ENCODE peak calls at places on chromosome 4, in five cellular contexts. I is osteocyte; E is stimulated activated CD8-positive, alpha-beta memory T cell treated with anti-CD3 and anti-CD28 coated beads, Interleukin-2, amount 100 ng/mL, for 1 hour; K is globus pallidus; J is activated CD4-positive, alpha-beta T cell treated with anti-CD3 and anti-CD28 coated beads, Interleukin-2, amount 50 U/mL, for 24 hours. N is an unnamed sample.

GRCh38 chr4:53734584-53735363 is 143.5 kb upstream of the LNX1 start:
- DNase-seq in I (no peak), E (no peak), K (no peak), J (no peak), N (no peak)

GRCh38 chr4:16204505-16204904 is 21.8 kb downstream of the TAPT1 start:
- DNase-seq in I (no peak), E (no peak), K (no peak), J (no peak), N (no peak)

GRCh38 chr4:150976478-150977118 is 38.5 kb downstream of the LRBA start:
- DNase-seq in I (no peak), E (no peak), K (no peak), J (no peak), N (no peak)

GRCh38 chr4:29151584-29151983 is 1568.6 kb upstream of the PCDH7 start:
- DNase-seq in I (no peak), E (no peak), K (no peak), J (no peak), N (no peak)

GRCh38 chr4:142850478-142850877 is 4.4 kb upstream of the INPP4B start:
- DNase-seq in I (no peak), E (no peak), K (no peak), J (no peak), N (no peak)

GRCh38 chr4:40121515-40121914 is 64.9 kb downstream of the N4BP2 start:
- DNase-seq in I (no peak), E (no peak), K (peak), J (no peak), N (no peak)

GRCh38 chr4:23455482-23455881 is 434.4 kb downstream of the PPARGC1A start:
- DNase-seq in I (no peak), E (no peak), K (no peak), J (no peak), N (no peak)

GRCh38 chr4:162683659-162684370 is 482.9 kb downstream of the NAF1 start:
- DNase-seq in I (no peak), E (no peak), K (no peak), J (no peak), N (no peak)

GRCh38 chr4:53508446-53508845 is 82.8 kb downstream of the LNX1 start:
- DNase-seq in I (no peak), E (no peak), K (no peak), J (no peak), N (no peak)

GRCh38 chr4:173287486-173287885 is 46.7 kb downstream of the HMGB2 start:
- DNase-seq in I (no peak), E (no peak), K (no peak), J (no peak), N (no peak)

GRCh38 chr4:146061610-146062324 is 113.8 kb upstream of the LSM6 start:
- DNase-seq in I (no peak), E (no peak), K (no peak), J (no peak), N (no peak)

GRCh38 chr4:159705334-159705733 is 602.5 kb downstream of the RAPGEF2 start:
- DNase-seq in I (no peak), E (no peak), K (no peak), J (no peak), N (no peak)

GRCh38 chr4:189912170-189912569 is 28.5 kb upstream of the FRG1 start:
- DNase-seq in I (no peak), E (no peak), K (no peak), J (no peak), N (no peak)

GRCh38 chr4:86099348-86099747 is 260.5 kb downstream of the MAPK10 start:
- DNase-seq in I (no peak), E (no peak), K (no peak), J (no peak), N (no peak)

GRCh38 chr4:71941001-71941400 is 90.8 kb upstream of the NPFFR2 start:
- DNase-seq in I (no peak), E (no peak), K (peak), J (no peak), N (no peak)

GRCh38 chr4:1043658-1044468 is 32.4 kb downstream of the FGFRL1 start:
- DNase-seq in I (peak), E (no peak), K (peak), J (no peak), N (peak)

GRCh38 chr4:142352682-142353081 is 493.4 kb downstream of the INPP4B start:
- DNase-seq in I (no peak), E (no peak), K (no peak), J (no peak), N (no peak)

GRCh38 chr4:182768821-182769220 is 148.4 kb downstream of the DCTD start:
- DNase-seq in I (no peak), E (no peak), K (no peak), J (no peak), N (no peak)

GRCh38 chr4:185112104-185112503 is 31.0 kb upstream of the SLC25A4 start:
- DNase-seq in I (no peak), E (no peak), K (no peak), J (no peak), N (no peak)

GRCh38 chr4:185640809-185641675 is 105.7 kb upstream of the PDLIM3 start:
- DNase-seq in I (no peak), E (no peak), K (peak), J (no peak), N (no peak)

GRCh38 chr4:167524091-167524490 is 289.8 kb upstream of the SPOCK3 start:
- DNase-seq in I (no peak), E (no peak), K (no peak), J (no peak), N (no peak)

GRCh38 chr4:156805696-156806095 is 165.9 kb downstream of the PDGFC start:
- DNase-seq in I (no peak), E (no peak), K (no peak), J (no peak), N (no peak)

GRCh38 chr4:53605783-53606182 is 14.5 kb upstream of the LNX1 start:
- DNase-seq in I (no peak), E (no peak), K (no peak), J (no peak), N (no peak)

GRCh38 chr4:107828315-107828714 is 3.6 kb downstream of the SGMS2 start:
- DNase-seq in I (no peak), E (no peak), K (no peak), J (no peak), N (no peak)

GRCh38 chr4:7394681-7395451 is 39.9 kb downstream of the PSAPL1 start:
- DNase-seq in I (peak), E (no peak), K (no peak), J (no peak), N (peak)

GRCh38 chr4:15003891-15004700 is 1.8 kb downstream of the CPEB2 start:
- DNase-seq in I (peak), E (peak), K (no peak), J (peak), N (peak)

GRCh38 chr4:83644677-83645639 is 109.0 kb downstream of the GPAT3 start:
- DNase-seq in I (no peak), E (peak), K (peak), J (no peak), N (no peak)

GRCh38 chr4:150578745-150579470 is 3.0 kb upstream of the MAB21L2 start:
- DNase-seq in I (no peak), E (no peak), K (no peak), J (no peak), N (no peak)

GRCh38 chr4:213971-214370 is 89.7 kb downstream of the ZNF718 start:
- DNase-seq in I (no peak), E (no peak), K (no peak), J (no peak), N (no peak)